ENCODE peak calls at places on chromosomes 7 and 10, in nine cellular contexts. F is activated T-helper 1 cell treated with anti-CD3 and anti-CD28 coated beads, Interleukin-12 subunit alpha, Interleukin-12 subunit beta, Interleukin-2, Interleukin-4 antibody, amounts not matched to agents 30 ng/mL and 10 ng/mL and 1 ng/mL, durations not matched to agents 14 hours and 24 hours and 36 hours; Q is NCI-H1092; D is stimulated activated CD4-positive, alpha-beta T cell treated with anti-CD3 and anti-CD28 coated beads, Interleukin-12 subunit alpha, Interleukin-12 subunit beta, amount 100 ng/mL, for 48 hours; E is NCI-H1105 treated with DMSO at 0.1 percent for 48 hours; H is CD8-positive, alpha-beta T cell; V is naive thymus-derived CD8-positive, alpha-beta T cell; I is NCI-H2081; G is NCI-H1694. B is an unnamed sample.

GRCh38 chr10:121927841-121928527 is at the start of gene ATE1:
- DNase-seq in F (peak), Q (peak), D (peak), E (peak), H (peak), V (peak), I (peak), G (peak), B (peak)

GRCh38 chr7:164882-165660 is 27.3 kb upstream of the FAM20C start:
- DNase-seq in F (no peak), Q (no peak), D (no peak), E (no peak), H (no peak), V (no peak), I (no peak), G (no peak), B (no peak)

GRCh38 chr10:51014680-51015425 is 59.4 kb upstream of the PRKG1 start:
- DNase-seq in F (no peak), Q (no peak), D (no peak), E (no peak), H (no peak), V (no peak), I (no peak), G (no peak), B (no peak)

GRCh38 chr10:126262971-126263370 is 125.3 kb downstream of the ADAM12 start:
- DNase-seq in F (no peak), Q (no peak), D (no peak), E (no peak), H (no peak), V (no peak), I (no peak), G (no peak), B (no peak)

GRCh38 chr7:1696671-1697498 is 26.8 kb downstream of the ELFN1 start:
- DNase-seq in F (no peak), Q (no peak), D (no peak), E (no peak), H (no peak), V (peak), I (no peak), G (no peak), B (no peak)

GRCh38 chr10:60747817-60748469 is 30.3 kb upstream of the CDK1 start:
- DNase-seq in F (no peak), Q (no peak), D (no peak), E (no peak), H (no peak), V (no peak), I (no peak), G (no peak), B (no peak)

GRCh38 chr10:125284875-125285597 is 124.7 kb upstream of the CTBP2 start:
- DNase-seq in F (no peak), Q (no peak), D (no peak), E (no peak), H (no peak), V (no peak), I (no peak), G (no peak), B (no peak)

GRCh38 chr10:118990326-118990725 is 39.2 kb upstream of the NANOS1 start:
- DNase-seq in F (no peak), Q (no peak), D (no peak), E (peak), H (no peak), V (no peak), I (peak), G (no peak), B (no peak)

GRCh38 chr7:157854066-157854891 is 517.5 kb downstream of the DNAJB6 start:
- DNase-seq in F (no peak), Q (no peak), D (no peak), E (no peak), H (no peak), V (no peak), I (no peak), G (no peak), B (peak)